ENCODE peak calls at places on chromosomes 12 and 14, in eight cellular contexts. B is activated CD4-positive, alpha-beta T cell treated with anti-CD3 and anti-CD28 coated beads, Interleukin-2, amount 10 ng/mL, durations not matched to agents 7 days and 5 days; F is foreskin fibroblast; O is brain pericyte; L is endothelial cell; A is nucleus accumbens; Q is endodermal cell; Z is iris pigment epithelial cell. C is an unnamed sample.

GRCh38 chr12:104680506-104680905 is 223.8 kb downstream of the CHST11 start:
- DNase-seq in B (no peak), F (no peak), O (no peak), L (no peak), A (no peak), Q (no peak), Z (no peak), C (no peak)

GRCh38 chr14:77979666-77980351 is 179.9 kb downstream of the ADCK1 start:
- DNase-seq in B (no peak), F (no peak), O (no peak), L (peak; percentile 45), A (peak; percentile 48), Q (peak; percentile 88), Z (no peak), C (peak; percentile 26)

GRCh38 chr12:19707948-19708409 is 268.7 kb downstream of the AEBP2 start:
- DNase-seq in B (no peak), F (peak; percentile 40), O (no peak), L (no peak), A (no peak), Q (no peak), Z (peak; percentile 74), C (peak; percentile 11)

GRCh38 chr14:90140956-90141316 is 79.1 kb downstream of the KCNK13 start:
- DNase-seq in B (no peak), F (no peak), O (no peak), L (no peak), A (no peak), Q (no peak), Z (peak; percentile 71), C (no peak)

GRCh38 chr14:75206190-75206589 is 29.8 kb upstream of the TMED10 start:
- DNase-seq in B (no peak), F (no peak), O (no peak), L (no peak), A (no peak), Q (no peak), Z (no peak), C (no peak)

GRCh38 chr14:104596451-104596918 is 8.1 kb downstream of the TMEM179 start:
- DNase-seq in B (no peak), F (no peak), O (no peak), L (no peak), A (no peak), Q (no peak), Z (no peak), C (no peak)

GRCh38 chr14:29757711-29758233 is 169.9 kb downstream of the PRKD1 start:
- DNase-seq in B (no peak), F (no peak), O (no peak), L (no peak), A (no peak), Q (no peak), Z (no peak), C (no peak)

GRCh38 chr14:74645735-74646134 is 33.7 kb upstream of the LTBP2 start:
- DNase-seq in B (no peak), F (no peak), O (no peak), L (no peak), A (no peak), Q (no peak), Z (no peak), C (no peak)

GRCh38 chr14:72781476-72782181 is 112.3 kb downstream of the DPF3 start:
- DNase-seq in B (no peak), F (peak; percentile 71), O (no peak), L (no peak), A (no peak), Q (peak; percentile 30), Z (peak; percentile 84), C (no peak)

GRCh38 chr12:131314524-131315090 is 360.9 kb downstream of the ADGRD1 start:
- DNase-seq in B (no peak), F (no peak), O (no peak), L (no peak), A (no peak), Q (no peak), Z (no peak), C (no peak)

GRCh38 chr14:77258566-77258965 is 12.4 kb downstream of the NGB start:
- DNase-seq in B (no peak), F (no peak), O (no peak), L (no peak), A (no peak), Q (no peak), Z (no peak), C (no peak)

GRCh38 chr12:65952737-65953209 is 128.5 kb downstream of the HMGA2 start:
- DNase-seq in B (no peak), F (peak; percentile 56), O (no peak), L (no peak), A (no peak), Q (no peak), Z (peak; percentile 45), C (no peak)

GRCh38 chr14:73627033-73627432 is 14.7 kb downstream of the ACOT6 start:
- DNase-seq in B (no peak), F (no peak), O (no peak), L (no peak), A (no peak), Q (no peak), Z (no peak), C (no peak)

GRCh38 chr12:93078092-93078491 is 149.0 kb upstream of the EEA1 start:
- DNase-seq in B (no peak), F (no peak), O (no peak), L (no peak), A (no peak), Q (peak; percentile 32), Z (no peak), C (no peak)

GRCh38 chr14:100051103-100051502 is 14.1 kb upstream of the EVL start:
- DNase-seq in B (no peak), F (no peak), O (no peak), L (no peak), A (no peak), Q (no peak), Z (no peak), C (no peak)

GRCh38 chr14:79502751-79503148 is 708.6 kb downstream of the DIO2 start:
- DNase-seq in B (no peak), F (no peak), O (no peak), L (no peak), A (no peak), Q (no peak), Z (no peak), C (no peak)

GRCh38 chr14:99003646-99004045 is 268.4 kb downstream of the BCL11B start:
- DNase-seq in B (no peak), F (no peak), O (no peak), L (no peak), A (no peak), Q (peak; percentile 10), Z (no peak), C (no peak)

GRCh38 chr12:57764662-57765002 is 2.2 kb downstream of the CYP27B1 start:
- DNase-seq in B (no peak), F (no peak), O (no peak), L (no peak), A (no peak), Q (no peak), Z (no peak), C (no peak)

GRCh38 chr12:96578526-96579125 is 89.2 kb downstream of the CFAP54 start:
- DNase-seq in B (peak; percentile 40), F (peak; percentile 16), O (no peak), L (no peak), A (no peak), Q (no peak), Z (peak; percentile 56), C (peak; percentile 81)

GRCh38 chr14:53472306-53472705 is 319.2 kb upstream of the DDHD1 start:
- DNase-seq in B (no peak), F (no peak), O (no peak), L (no peak), A (no peak), Q (no peak), Z (no peak), C (no peak)

GRCh38 chr14:38882533-38882932 is 220.5 kb downstream of the SEC23A start:
- DNase-seq in B (no peak), F (no peak), O (no peak), L (no peak), A (no peak), Q (no peak), Z (no peak), C (no peak)

GRCh38 chr14:100076133-100076532 is 10.9 kb downstream of the EVL start:
- DNase-seq in B (no peak), F (peak; percentile 20), O (no peak), L (peak; percentile 19), A (no peak), Q (peak; percentile 89), Z (peak; percentile 50), C (peak; percentile 21)

GRCh38 chr12:22631863-22632463 is 7.0 kb downstream of the ETNK1 start:
- DNase-seq in B (no peak), F (no peak), O (no peak), L (no peak), A (no peak), Q (no peak), Z (peak; percentile 29), C (peak; percentile 50)

GRCh38 chr12:50595667-50596066 is 90.9 kb downstream of the DIP2B start:
- DNase-seq in B (no peak), F (no peak), O (no peak), L (no peak), A (no peak), Q (no peak), Z (no peak), C (no peak)